ENCODE peak calls at places on chromosomes 7 and 10, in ten cellular contexts. I, J, E, N, S, C, M, F, Q and Y are unnamed samples.

GRCh38 chr10:122854648-122855047 is 9.0 kb upstream of the CUZD1 start:
- DNase-seq in C (no peak), J (peak), N (no peak), F (no peak), S (peak), I (no peak), M (no peak), E (no peak), Q (peak), Y (no peak)

GRCh38 chr7:124720195-124720594 is 45.4 kb downstream of the GPR37 start:
- DNase-seq in I (no peak), J (no peak), M (no peak), Q (peak), N (no peak), C (no peak), F (no peak), S (peak), E (peak), Y (no peak)

GRCh38 chr7:5594616-5595544 is 171.2 kb upstream of the TNRC18 start:
- DNase-seq in C (no peak), J (no peak), S (peak), N (no peak), M (peak), E (no peak), Q (no peak), I (peak), F (no peak), Y (no peak)

GRCh38 chr7:158039270-158039669 is 548.4 kb downstream of the PTPRN2 start:
- DNase-seq in F (no peak), N (no peak), I (no peak), S (no peak), E (no peak), C (no peak), J (no peak), M (no peak), Q (no peak), Y (no peak)

GRCh38 chr7:44797329-44798258 is 1.1 kb downstream of the PPIA start:
- DNase-seq in C (peak), J (peak), M (peak), F (peak), Q (peak), S (peak), N (peak), I (peak), E (peak), Y (peak)

GRCh38 chr10:118045842-118046490 is 775 bp downstream of the RAB11FIP2 start:
- DNase-seq in I (peak), Q (peak), E (peak), M (no peak), J (peak), S (peak), F (no peak), C (peak), N (peak), Y (no peak)

GRCh38 chr7:84975586-84976185 is 211.2 kb downstream of the SEMA3D start:
- DNase-seq in I (no peak), F (no peak), J (peak), C (no peak), S (peak), M (no peak), E (no peak), N (no peak), Q (no peak), Y (peak)

GRCh38 chr7:120805636-120806388 is 52.1 kb downstream of the TSPAN12 start:
- DNase-seq in Q (peak), J (peak), C (peak), E (no peak), S (peak), N (peak), I (peak), M (peak), F (no peak), Y (no peak)

GRCh38 chr7:82194011-82194410 is 249.6 kb downstream of the CACNA2D1 start:
- DNase-seq in J (peak), C (no peak), I (no peak), Q (no peak), F (no peak), N (no peak), E (no peak), S (peak), M (no peak), Y (peak)

GRCh38 chr10:96358851-96359540 is at the start of gene OPALIN:
- DNase-seq in C (no peak), I (no peak), J (no peak), M (no peak), Q (no peak), F (no peak), N (no peak), E (no peak), S (no peak), Y (no peak)

GRCh38 chr7:46908770-46909169 is 673.1 kb downstream of the TNS3 start:
- DNase-seq in J (peak), N (no peak), S (peak), M (no peak), C (no peak), Q (peak), I (no peak), E (peak), F (no peak), Y (no peak)

GRCh38 chr7:139598642-139599041 is 75.2 kb downstream of the CLEC2L start:
- DNase-seq in M (no peak), I (peak), J (no peak), S (no peak), C (no peak), F (no peak), Q (no peak), E (peak), N (no peak), Y (no peak)

GRCh38 chr7:105768898-105769507 is 107.4 kb downstream of the ATXN7L1 start:
- DNase-seq in C (no peak), F (no peak), M (no peak), I (no peak), Q (no peak), J (no peak), E (no peak), N (no peak), S (no peak), Y (no peak)

GRCh38 chr7:118324790-118325449 is 100.4 kb downstream of the ANKRD7 start:
- DNase-seq in N (no peak), Q (no peak), M (peak), J (no peak), I (no peak), C (no peak), E (no peak), S (no peak), F (no peak), Y (no peak)

GRCh38 chr10:15585303-15585715 is 134.4 kb downstream of the ITGA8 start:
- DNase-seq in C (peak), Q (peak), I (peak), N (peak), S (peak), E (no peak), F (no peak), M (peak), J (peak), Y (no peak)

GRCh38 chr7:38296059-38296857 is 22.8 kb upstream of the TARP start:
- DNase-seq in S (no peak), C (no peak), J (no peak), N (no peak), M (no peak), E (no peak), F (no peak), Q (no peak), I (no peak), Y (no peak)

GRCh38 chr10:128056303-128057050 is 69.7 kb downstream of the MKI67 start:
- DNase-seq in S (no peak), M (no peak), I (no peak), N (no peak), C (no peak), J (no peak), E (no peak), F (no peak), Q (no peak), Y (no peak)

GRCh38 chr7:30465342-30466170 is 13.0 kb downstream of the NOD1 start:
- DNase-seq in M (no peak), Q (no peak), J (peak), I (no peak), S (no peak), C (no peak), N (no peak), E (peak), F (no peak), Y (no peak)

GRCh38 chr7:23544913-23545354 is 13.2 kb upstream of the TRA2A start:
- DNase-seq in F (no peak), S (peak), N (no peak), M (no peak), C (no peak), I (peak), Q (peak), E (peak), J (peak), Y (no peak)

GRCh38 chr7:12139421-12139820 is 71.7 kb upstream of the TMEM106B start:
- DNase-seq in Q (no peak), I (no peak), S (peak), J (peak), F (no peak), M (no peak), E (no peak), C (no peak), N (no peak), Y (peak)

GRCh38 chr7:101702362-101702850 is 73.3 kb upstream of the MYL10 start:
- DNase-seq in S (no peak), I (peak), M (peak), C (peak), Q (no peak), E (peak), J (no peak), F (no peak), N (no peak), Y (no peak)
- TF ChIP-seq CTCF in S (no peak), I (no peak), M (peak), C (peak), Q (no peak), E (peak), J (peak), F (no peak), N (no peak), Y (no peak)

GRCh38 chr10:76700241-76700640 is 937.4 kb downstream of the KCNMA1 start:
- DNase-seq in J (no peak), I (no peak), M (no peak), C (no peak), Q (no peak), S (no peak), E (no peak), F (no peak), N (no peak), Y (no peak)
- TF ChIP-seq CTCF in J (no peak), I (no peak), M (no peak), C (no peak), Q (no peak), S (no peak), E (no peak), F (no peak), N (no peak), Y (no peak)

GRCh38 chr10:71837085-71837827 is 13.8 kb downstream of the PSAP start:
- DNase-seq in Q (no peak), E (peak), F (no peak), C (no peak), M (peak), N (no peak), I (no peak), S (peak), J (no peak), Y (no peak)
- TF ChIP-seq CTCF in Q (no peak), E (no peak), F (no peak), C (no peak), M (peak), N (no peak), I (peak), S (peak), J (peak), Y (peak)

DNA sequence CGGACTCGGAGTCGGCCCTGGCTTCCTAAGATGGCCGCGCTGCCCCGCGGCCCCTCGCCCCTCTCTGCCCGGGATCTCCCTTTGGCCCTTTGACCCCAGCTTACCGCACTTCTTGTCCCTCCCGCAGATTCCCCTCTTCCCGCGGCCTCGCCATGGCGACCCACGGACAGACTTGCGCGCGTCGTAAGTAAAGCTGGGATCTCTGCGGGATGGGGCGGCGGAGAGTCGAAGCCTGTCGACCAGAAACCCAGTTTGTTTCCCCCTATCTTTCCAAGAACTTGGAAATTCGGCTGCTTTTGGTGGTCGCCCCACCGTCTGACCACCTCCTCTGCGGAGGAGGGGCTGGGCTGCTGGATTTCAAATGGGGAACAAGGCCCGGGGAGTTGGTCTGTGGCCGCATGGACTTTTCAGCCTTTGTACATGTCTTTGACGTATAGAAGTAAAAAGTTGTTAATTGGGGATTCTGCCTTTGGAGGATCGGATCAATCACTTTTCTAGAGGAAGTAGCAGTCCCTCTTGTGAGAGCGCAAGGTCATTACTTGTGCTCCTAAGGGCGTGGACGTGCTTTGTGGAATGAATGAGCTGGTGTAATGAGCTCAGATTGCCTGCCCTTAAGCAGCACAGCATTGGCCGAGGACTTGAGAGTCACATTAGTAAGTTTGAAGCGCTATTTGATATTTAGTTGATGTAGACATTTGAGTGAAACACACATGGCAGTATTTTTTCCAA is 575 bp downstream of the VDAC2 start:
- DNase-seq in J (peak), I (peak), Q (peak), C (peak), N (no peak), S (peak), M (no peak), E (peak), F (no peak), Y (no peak)
- TF ChIP-seq CTCF in J (no peak), I (no peak), Q (no peak), C (no peak), N (no peak), S (no peak), M (no peak), E (no peak), F (no peak), Y (no peak)

DNA sequence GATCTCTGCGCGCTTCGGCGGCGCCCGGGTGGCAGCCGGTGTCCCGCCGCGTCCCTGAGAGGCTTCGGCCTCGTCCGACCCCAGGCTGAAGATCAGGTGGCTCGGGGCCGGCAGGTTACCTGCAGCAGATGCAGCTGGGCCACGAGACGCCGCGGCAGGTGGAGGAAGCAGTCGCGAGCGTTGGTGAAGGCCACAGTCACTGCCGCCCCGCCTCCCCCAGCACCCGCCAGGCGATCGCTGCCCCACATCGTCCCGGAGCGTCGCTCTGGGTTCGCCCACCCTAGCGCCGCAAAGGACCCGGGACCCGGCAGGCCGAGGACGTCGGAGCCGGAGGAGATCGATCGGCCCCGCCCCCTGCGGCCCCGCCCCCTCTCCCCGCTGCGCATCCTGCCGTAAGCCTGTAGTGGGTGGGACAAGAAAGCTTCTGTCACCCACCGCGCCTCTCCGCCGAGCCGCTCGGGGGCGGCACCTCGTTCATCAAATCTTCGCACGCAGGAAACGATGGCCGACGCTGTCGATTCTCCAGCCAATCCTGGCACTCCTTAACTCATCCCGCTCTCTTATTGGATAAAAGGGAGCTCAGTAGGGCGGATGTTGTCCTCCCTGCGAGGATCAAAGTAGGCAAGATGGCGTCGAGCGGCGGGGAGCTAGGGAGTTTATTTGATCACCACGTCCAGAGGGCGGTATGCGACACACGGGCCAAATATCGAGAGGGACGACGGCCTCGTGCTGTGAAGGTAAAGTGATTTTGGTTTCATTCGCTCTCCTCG is at the start of the genes PEX1 and RBM48:
- DNase-seq in M (peak), N (peak), Q (peak), E (peak), J (peak), F (peak), C (peak), I (peak), S (peak), Y (peak)
- TF ChIP-seq CTCF in M (peak), N (peak), Q (peak), E (peak), J (peak), F (no peak), C (peak), I (peak), S (peak), Y (peak)

DNA sequence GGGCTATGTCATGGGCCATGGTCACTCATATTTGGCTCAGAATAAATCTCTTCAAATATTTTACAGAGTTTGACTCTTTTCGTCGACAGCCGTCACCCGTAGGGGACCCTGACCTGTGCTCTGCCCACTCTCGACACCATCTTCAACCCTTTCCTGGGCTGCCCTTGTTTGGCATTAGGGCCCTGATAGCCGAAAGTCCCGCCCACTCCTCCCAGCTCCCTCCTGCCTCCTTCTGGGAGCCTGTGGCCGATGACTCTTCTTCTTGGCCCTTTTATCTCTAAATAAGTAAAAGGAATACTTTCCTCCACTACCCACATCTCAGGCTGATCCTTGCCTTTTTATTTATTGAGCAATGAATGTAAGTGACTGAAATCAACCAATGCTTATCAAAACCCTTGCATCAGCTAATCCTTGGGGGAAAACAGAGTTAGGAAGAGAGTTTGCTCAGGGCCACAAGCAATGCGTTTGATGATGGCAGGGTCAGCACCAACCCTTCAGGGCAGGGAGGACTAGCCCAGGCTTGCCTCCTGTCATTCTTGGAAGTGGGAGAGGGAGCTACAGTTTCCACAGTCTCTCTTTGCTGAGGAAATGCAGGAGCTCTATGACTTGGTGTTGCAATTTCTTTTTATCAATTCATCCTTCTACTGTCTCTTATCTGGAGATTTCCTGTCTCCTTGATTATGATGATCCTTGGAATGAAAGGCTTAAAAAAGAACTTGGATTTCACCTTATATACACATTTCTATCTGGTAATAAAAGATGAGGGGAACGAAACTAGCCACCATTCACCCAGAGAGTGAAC is 218.2 kb upstream of the PODXL start:
- DNase-seq in I (no peak), E (no peak), Q (peak), M (peak), F (no peak), J (no peak), N (no peak), S (peak), C (no peak), Y (peak)
- TF ChIP-seq CTCF in I (peak), E (no peak), Q (no peak), M (peak), F (no peak), J (no peak), N (no peak), S (no peak), C (no peak), Y (no peak)

GRCh38 chr10:103040424-103040823 is 122.3 kb downstream of the CNNM2 start:
- DNase-seq in I (no peak), S (peak), J (peak), C (no peak), Q (peak), N (no peak), E (no peak), F (no peak), M (no peak), Y (peak)

GRCh38 chr10:103041391-103041790 is 123.3 kb downstream of the CNNM2 start:
- DNase-seq in M (no peak), C (no peak), Q (no peak), J (no peak), E (no peak), N (no peak), I (no peak), S (no peak), F (no peak), Y (no peak)

GRCh38 chr10:103044942-103045489 is 126.9 kb downstream of the CNNM2 start:
- DNase-seq in J (peak), I (no peak), S (peak), F (no peak), M (no peak), Q (no peak), N (no peak), E (no peak), C (no peak), Y (peak)

GRCh38 chr10:103042129-103042528 is 124.0 kb downstream of the CNNM2 start:
- DNase-seq in F (no peak), C (no peak), Q (peak), S (no peak), E (no peak), M (peak), N (no peak), J (no peak), I (no peak), Y (no peak)

GRCh38 chr10:103042908-103043307 is 124.8 kb downstream of the CNNM2 start:
- DNase-seq in C (no peak), E (no peak), M (no peak), Q (no peak), F (no peak), S (no peak), N (no peak), J (no peak), I (no peak), Y (no peak)
- TF ChIP-seq CTCF in C (no peak), E (no peak), M (peak), Q (no peak), F (no peak), S (no peak), N (no peak), J (no peak), I (no peak), Y (no peak)

DNA sequence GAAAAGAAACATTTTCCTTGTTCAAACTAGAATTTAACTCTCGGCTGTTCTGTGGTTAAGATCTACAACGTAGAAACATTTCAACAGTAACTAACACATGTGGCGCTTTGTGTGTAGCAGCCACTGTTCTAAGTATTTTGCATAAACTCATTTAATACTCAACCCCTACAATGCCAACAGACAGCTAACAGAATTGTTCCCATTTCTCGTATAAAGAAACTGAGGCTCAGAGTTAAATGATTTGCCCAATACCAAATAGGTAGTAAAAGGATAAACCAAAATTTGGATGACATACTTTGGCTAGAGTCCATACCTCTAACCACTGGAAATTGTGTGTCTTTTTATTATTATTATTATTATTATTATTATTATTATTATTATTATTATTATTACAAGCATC is 72.5 kb upstream of the LRRN3 start:
- DNase-seq in J (no peak), I (no peak), M (no peak), N (no peak), E (no peak), C (no peak), F (no peak), Q (no peak), S (no peak), Y (no peak)
- TF ChIP-seq CTCF in J (no peak), I (no peak), M (no peak), N (no peak), E (no peak), C (no peak), F (no peak), Q (no peak), S (no peak), Y (no peak)